ENCODE peak calls at places on chromosomes 5 and 9, in six cellular contexts. Z is OCI-M1, R is endothelial cell of umbilical vein, W is NAMALWA, B is suprapubic skin, M is fibroblast of gingiva. X is an unnamed sample.

GRCh38 chr9:134540441-134541372 is 100.9 kb upstream of the COL5A1 start:
- DNase-seq in Z (no peak), R (no peak), W (no peak), B (no peak), M (no peak), X (no peak)

GRCh38 chr9:101569736-101570501 is 24.9 kb downstream of the PPP3R2 start:
- DNase-seq in Z (peak), R (no peak), W (no peak), B (no peak), M (no peak), X (no peak)

GRCh38 chr5:138947780-138948179 is 72.6 kb upstream of the LRRTM2 start:
- DNase-seq in Z (no peak), R (no peak), W (no peak), B (no peak), M (no peak), X (no peak)

GRCh38 chr9:117234178-117234577 is 180.7 kb downstream of the ASTN2 start:
- DNase-seq in Z (no peak), R (no peak), W (no peak), B (no peak), M (no peak), X (no peak)

GRCh38 chr5:72412283-72413055 is 92.3 kb downstream of the PTCD2 start:
- DNase-seq in Z (no peak), R (no peak), W (no peak), B (no peak), M (peak), X (no peak)

GRCh38 chr9:94002316-94003140 is 47.4 kb upstream of the BARX1 start:
- DNase-seq in Z (peak), R (peak), W (peak), B (no peak), M (peak), X (no peak)

GRCh38 chr9:30301271-30301963 is 2083.0 kb upstream of the ACO1 start:
- DNase-seq in Z (peak), R (no peak), W (no peak), B (no peak), M (no peak), X (no peak)

GRCh38 chr5:34499001-34499734 is 157.0 kb upstream of the RAI14 start:
- DNase-seq in Z (peak), R (peak), W (peak), B (no peak), M (peak), X (no peak)

GRCh38 chr5:169347786-169348185 is 46.8 kb upstream of the SLIT3 start:
- DNase-seq in Z (no peak), R (peak), W (no peak), B (no peak), M (peak), X (no peak)

GRCh38 chr9:19471737-19472648 is 63.2 kb downstream of the ACER2 start:
- DNase-seq in Z (peak), R (peak), W (peak), B (peak), M (peak), X (no peak)

GRCh38 chr9:27675354-27675753 is 102.1 kb upstream of the C9orf72 start:
- DNase-seq in Z (no peak), R (no peak), W (no peak), B (no peak), M (no peak), X (no peak)

GRCh38 chr9:134366223-134367031 is 40.2 kb downstream of the RXRA start:
- DNase-seq in Z (peak), R (peak), W (no peak), B (peak), M (peak), X (peak)

GRCh38 chr5:136042665-136043121 is 13.9 kb downstream of the TGFBI start:
- DNase-seq in Z (no peak), R (peak), W (no peak), B (no peak), M (no peak), X (no peak)

GRCh38 chr5:59036274-59036961 is 453.5 kb downstream of the RAB3C start:
- DNase-seq in Z (peak), R (peak), W (no peak), B (no peak), M (peak), X (no peak)

GRCh38 chr5:155046591-155046990 is 33.0 kb downstream of the KIF4B start:
- DNase-seq in Z (no peak), R (no peak), W (no peak), B (no peak), M (no peak), X (no peak)

GRCh38 chr5:172496671-172497371 is 42.5 kb upstream of the SH3PXD2B start:
- DNase-seq in Z (no peak), R (peak), W (no peak), B (peak), M (no peak), X (peak)

GRCh38 chr5:173010547-173011464 is 27.2 kb downstream of the ATP6V0E1 start:
- DNase-seq in Z (peak), R (peak), W (no peak), B (no peak), M (peak), X (no peak)

GRCh38 chr5:164204338-164204946 is 699.0 kb downstream of the MAT2B start:
- DNase-seq in Z (no peak), R (peak), W (no peak), B (no peak), M (peak), X (no peak)

GRCh38 chr5:171437286-171437821 is 17.9 kb downstream of the FGF18 start:
- DNase-seq in Z (no peak), R (no peak), W (no peak), B (no peak), M (no peak), X (no peak)

GRCh38 chr5:13830536-13830935 is 114.0 kb downstream of the DNAH5 start:
- DNase-seq in Z (no peak), R (no peak), W (no peak), B (no peak), M (no peak), X (no peak)

X was measured in type B pancreatic cell.